ENCODE peak calls at places on chromosomes 6 and 20, in ten cellular contexts. One of them, this sample, is unnamed.

GRCh38 chr20:49979030-49979832 is 3.5 kb upstream of the SNAI1 start:
- DNase-seq in HFFc6: no peak
- DNase-seq in activated CD4-positive, alpha-beta T cell treated with anti-CD3 and anti-CD28 coated beads, Interleukin-2, amount 50 U/mL, for 24 hours: peak; percentile 60
- DNase-seq in fibroblast of the aortic adventitia: peak; percentile 13
- DNase-seq in non-pigmented ciliary epithelial cell: no peak
- DNase-seq in ELR: peak; percentile 60
- DNase-seq in tibial artery: peak; percentile 68
- DNase-seq in G401: peak; percentile 23
- DNase-seq in stomach: peak; percentile 59
- DNase-seq in lung: peak; percentile 48
- DNase-seq in this sample: peak; percentile 49

GRCh38 chr20:479487-479886 is 17.2 kb upstream of the TBC1D20 start:
- DNase-seq in G401: no peak
- DNase-seq in fibroblast of the aortic adventitia: peak; percentile 52
- DNase-seq in stomach: no peak
- DNase-seq in non-pigmented ciliary epithelial cell: no peak
- DNase-seq in ELR: no peak
- DNase-seq in HFFc6: no peak
- DNase-seq in tibial artery: no peak
- DNase-seq in lung: no peak
- DNase-seq in activated CD4-positive, alpha-beta T cell treated with anti-CD3 and anti-CD28 coated beads, Interleukin-2, amount 50 U/mL, for 24 hours: no peak
- DNase-seq in this sample: no peak

GRCh38 chr6:106519460-106520394 is 109.6 kb downstream of the RTN4IP1 start:
- DNase-seq in lung: no peak
- DNase-seq in tibial artery: no peak
- DNase-seq in ELR: peak; percentile 96
- DNase-seq in stomach: peak; percentile 50
- DNase-seq in non-pigmented ciliary epithelial cell: peak; percentile 73
- DNase-seq in fibroblast of the aortic adventitia: peak; percentile 87
- DNase-seq in HFFc6: peak; percentile 91
- DNase-seq in G401: no peak
- DNase-seq in activated CD4-positive, alpha-beta T cell treated with anti-CD3 and anti-CD28 coated beads, Interleukin-2, amount 50 U/mL, for 24 hours: peak; percentile 52
- DNase-seq in this sample: no peak

GRCh38 chr6:6751197-6751596 is 162.7 kb downstream of the LY86 start:
- DNase-seq in stomach: no peak
- DNase-seq in fibroblast of the aortic adventitia: no peak
- DNase-seq in G401: no peak
- DNase-seq in non-pigmented ciliary epithelial cell: no peak
- DNase-seq in ELR: no peak
- DNase-seq in lung: no peak
- DNase-seq in HFFc6: no peak
- DNase-seq in activated CD4-positive, alpha-beta T cell treated with anti-CD3 and anti-CD28 coated beads, Interleukin-2, amount 50 U/mL, for 24 hours: no peak
- DNase-seq in tibial artery: no peak
- DNase-seq in this sample: no peak

GRCh38 chr6:21560249-21560648 is 33.3 kb upstream of the SOX4 start:
- DNase-seq in lung: no peak
- DNase-seq in fibroblast of the aortic adventitia: no peak
- DNase-seq in tibial artery: no peak
- DNase-seq in non-pigmented ciliary epithelial cell: no peak
- DNase-seq in activated CD4-positive, alpha-beta T cell treated with anti-CD3 and anti-CD28 coated beads, Interleukin-2, amount 50 U/mL, for 24 hours: no peak
- DNase-seq in HFFc6: no peak
- DNase-seq in G401: no peak
- DNase-seq in ELR: no peak
- DNase-seq in stomach: no peak
- DNase-seq in this sample: no peak

GRCh38 chr6:47360388-47360787 is 50.7 kb upstream of the TNFRSF21 start:
- DNase-seq in stomach: no peak
- DNase-seq in fibroblast of the aortic adventitia: no peak
- DNase-seq in tibial artery: no peak
- DNase-seq in non-pigmented ciliary epithelial cell: no peak
- DNase-seq in ELR: no peak
- DNase-seq in activated CD4-positive, alpha-beta T cell treated with anti-CD3 and anti-CD28 coated beads, Interleukin-2, amount 50 U/mL, for 24 hours: no peak
- DNase-seq in G401: no peak
- DNase-seq in lung: no peak
- DNase-seq in HFFc6: no peak
- DNase-seq in this sample: no peak

GRCh38 chr20:25705830-25706351 is 9.2 kb upstream of the ZNF337 start:
- DNase-seq in G401: no peak
- DNase-seq in fibroblast of the aortic adventitia: no peak
- DNase-seq in tibial artery: no peak
- DNase-seq in lung: no peak
- DNase-seq in non-pigmented ciliary epithelial cell: no peak
- DNase-seq in ELR: no peak
- DNase-seq in stomach: no peak
- DNase-seq in HFFc6: no peak
- DNase-seq in activated CD4-positive, alpha-beta T cell treated with anti-CD3 and anti-CD28 coated beads, Interleukin-2, amount 50 U/mL, for 24 hours: no peak
- DNase-seq in this sample: no peak

GRCh38 chr6:139711714-139712585 is 337.5 kb upstream of the CITED2 start:
- DNase-seq in non-pigmented ciliary epithelial cell: peak; percentile 32
- DNase-seq in activated CD4-positive, alpha-beta T cell treated with anti-CD3 and anti-CD28 coated beads, Interleukin-2, amount 50 U/mL, for 24 hours: no peak
- DNase-seq in stomach: no peak
- DNase-seq in G401: no peak
- DNase-seq in tibial artery: no peak
- DNase-seq in fibroblast of the aortic adventitia: peak; percentile 72
- DNase-seq in lung: no peak
- DNase-seq in ELR: peak; percentile 86
- DNase-seq in HFFc6: peak; percentile 50
- DNase-seq in this sample: no peak

GRCh38 chr20:17678295-17678694 is 3.7 kb downstream of the RRBP1 start:
- DNase-seq in HFFc6: no peak
- DNase-seq in activated CD4-positive, alpha-beta T cell treated with anti-CD3 and anti-CD28 coated beads, Interleukin-2, amount 50 U/mL, for 24 hours: no peak
- DNase-seq in fibroblast of the aortic adventitia: no peak
- DNase-seq in lung: no peak
- DNase-seq in tibial artery: no peak
- DNase-seq in G401: no peak
- DNase-seq in ELR: no peak
- DNase-seq in non-pigmented ciliary epithelial cell: no peak
- DNase-seq in stomach: no peak
- DNase-seq in this sample: no peak

GRCh38 chr6:157323114-157323923 is at the start of gene TMEM242:
- DNase-seq in fibroblast of the aortic adventitia: peak; percentile 95
- DNase-seq in tibial artery: peak; percentile 93
- DNase-seq in stomach: peak; percentile 93
- DNase-seq in non-pigmented ciliary epithelial cell: peak; percentile 56
- DNase-seq in ELR: peak; percentile 95
- DNase-seq in HFFc6: peak; percentile 90
- DNase-seq in activated CD4-positive, alpha-beta T cell treated with anti-CD3 and anti-CD28 coated beads, Interleukin-2, amount 50 U/mL, for 24 hours: peak; percentile 91
- DNase-seq in G401: peak; percentile 90
- DNase-seq in lung: peak; percentile 92
- DNase-seq in this sample: peak; percentile 92

GRCh38 chr6:41780623-41781301 is at the start of gene PRICKLE4:
- DNase-seq in lung: peak; percentile 75
- DNase-seq in non-pigmented ciliary epithelial cell: no peak
- DNase-seq in HFFc6: no peak
- DNase-seq in activated CD4-positive, alpha-beta T cell treated with anti-CD3 and anti-CD28 coated beads, Interleukin-2, amount 50 U/mL, for 24 hours: no peak
- DNase-seq in G401: peak; percentile 57
- DNase-seq in fibroblast of the aortic adventitia: peak; percentile 43
- DNase-seq in stomach: peak; percentile 81
- DNase-seq in ELR: peak; percentile 40
- DNase-seq in tibial artery: peak; percentile 72
- DNase-seq in this sample: peak; percentile 53

GRCh38 chr6:99736302-99736701 is 129.7 kb downstream of the PRDM13 start:
- DNase-seq in non-pigmented ciliary epithelial cell: no peak
- DNase-seq in G401: peak; percentile 62
- DNase-seq in tibial artery: no peak
- DNase-seq in activated CD4-positive, alpha-beta T cell treated with anti-CD3 and anti-CD28 coated beads, Interleukin-2, amount 50 U/mL, for 24 hours: no peak
- DNase-seq in HFFc6: no peak
- DNase-seq in ELR: no peak
- DNase-seq in fibroblast of the aortic adventitia: no peak
- DNase-seq in stomach: no peak
- DNase-seq in lung: no peak
- DNase-seq in this sample: peak; percentile 54

GRCh38 chr6:165091121-165091785 is 218.2 kb downstream of the C6orf118 start:
- DNase-seq in stomach: no peak
- DNase-seq in non-pigmented ciliary epithelial cell: no peak
- DNase-seq in tibial artery: no peak
- DNase-seq in lung: no peak
- DNase-seq in G401: no peak
- DNase-seq in fibroblast of the aortic adventitia: no peak
- DNase-seq in activated CD4-positive, alpha-beta T cell treated with anti-CD3 and anti-CD28 coated beads, Interleukin-2, amount 50 U/mL, for 24 hours: no peak
- DNase-seq in ELR: no peak
- DNase-seq in HFFc6: no peak
- DNase-seq in this sample: no peak

GRCh38 chr20:61884571-61885389 is 180.9 kb downstream of the TAF4 start:
- DNase-seq in HFFc6: no peak
- DNase-seq in lung: no peak
- DNase-seq in ELR: no peak
- DNase-seq in G401: no peak
- DNase-seq in non-pigmented ciliary epithelial cell: no peak
- DNase-seq in fibroblast of the aortic adventitia: no peak
- DNase-seq in activated CD4-positive, alpha-beta T cell treated with anti-CD3 and anti-CD28 coated beads, Interleukin-2, amount 50 U/mL, for 24 hours: no peak
- DNase-seq in stomach: no peak
- DNase-seq in tibial artery: no peak
- DNase-seq in this sample: no peak

GRCh38 chr6:56524891-56525703 is 117.6 kb downstream of the DST start:
- DNase-seq in stomach: no peak
- DNase-seq in HFFc6: peak; percentile 99
- DNase-seq in activated CD4-positive, alpha-beta T cell treated with anti-CD3 and anti-CD28 coated beads, Interleukin-2, amount 50 U/mL, for 24 hours: no peak
- DNase-seq in ELR: peak; percentile 85
- DNase-seq in lung: no peak
- DNase-seq in G401: no peak
- DNase-seq in fibroblast of the aortic adventitia: peak; percentile 95
- DNase-seq in non-pigmented ciliary epithelial cell: peak; percentile 48
- DNase-seq in tibial artery: no peak
- DNase-seq in this sample: no peak

GRCh38 chr6:32082951-32083350 is 26.2 kb downstream of the TNXB start:
- DNase-seq in G401: no peak
- DNase-seq in lung: peak; percentile 45
- DNase-seq in HFFc6: peak; percentile 85
- DNase-seq in stomach: no peak
- DNase-seq in activated CD4-positive, alpha-beta T cell treated with anti-CD3 and anti-CD28 coated beads, Interleukin-2, amount 50 U/mL, for 24 hours: no peak
- DNase-seq in non-pigmented ciliary epithelial cell: no peak
- DNase-seq in ELR: peak; percentile 97
- DNase-seq in fibroblast of the aortic adventitia: peak; percentile 96
- DNase-seq in tibial artery: peak; percentile 90
- DNase-seq in this sample: no peak

GRCh38 chr6:170176621-170177382 is 114.1 kb downstream of the DLL1 start:
- DNase-seq in lung: no peak
- DNase-seq in activated CD4-positive, alpha-beta T cell treated with anti-CD3 and anti-CD28 coated beads, Interleukin-2, amount 50 U/mL, for 24 hours: no peak
- DNase-seq in tibial artery: no peak
- DNase-seq in stomach: no peak
- DNase-seq in non-pigmented ciliary epithelial cell: no peak
- DNase-seq in G401: peak; percentile 16
- DNase-seq in ELR: peak; percentile 6
- DNase-seq in fibroblast of the aortic adventitia: no peak
- DNase-seq in HFFc6: no peak
- DNase-seq in this sample: no peak

GRCh38 chr6:40411881-40412280 is 175.3 kb downstream of the LRFN2 start:
- DNase-seq in stomach: no peak
- DNase-seq in lung: no peak
- DNase-seq in G401: no peak
- DNase-seq in ELR: no peak
- DNase-seq in activated CD4-positive, alpha-beta T cell treated with anti-CD3 and anti-CD28 coated beads, Interleukin-2, amount 50 U/mL, for 24 hours: no peak
- DNase-seq in tibial artery: no peak
- DNase-seq in HFFc6: no peak
- DNase-seq in non-pigmented ciliary epithelial cell: no peak
- DNase-seq in fibroblast of the aortic adventitia: no peak
- DNase-seq in this sample: no peak

GRCh38 chr20:24337074-24337473 is 132.4 kb upstream of the SYNDIG1 start:
- DNase-seq in activated CD4-positive, alpha-beta T cell treated with anti-CD3 and anti-CD28 coated beads, Interleukin-2, amount 50 U/mL, for 24 hours: no peak
- DNase-seq in ELR: peak; percentile 97
- DNase-seq in G401: no peak
- DNase-seq in non-pigmented ciliary epithelial cell: peak; percentile 53
- DNase-seq in stomach: no peak
- DNase-seq in tibial artery: no peak
- DNase-seq in fibroblast of the aortic adventitia: peak; percentile 10
- DNase-seq in lung: no peak
- DNase-seq in HFFc6: peak; percentile 94
- DNase-seq in this sample: no peak

GRCh38 chr6:95519228-95520037 is 57.9 kb upstream of the MANEA start:
- DNase-seq in activated CD4-positive, alpha-beta T cell treated with anti-CD3 and anti-CD28 coated beads, Interleukin-2, amount 50 U/mL, for 24 hours: no peak
- DNase-seq in fibroblast of the aortic adventitia: no peak
- DNase-seq in ELR: no peak
- DNase-seq in G401: no peak
- DNase-seq in non-pigmented ciliary epithelial cell: no peak
- DNase-seq in tibial artery: no peak
- DNase-seq in stomach: no peak
- DNase-seq in lung: no peak
- DNase-seq in HFFc6: no peak
- DNase-seq in this sample: no peak

GRCh38 chr20:24039196-24039595 is 50.6 kb upstream of the GGTLC1 start:
- DNase-seq in activated CD4-positive, alpha-beta T cell treated with anti-CD3 and anti-CD28 coated beads, Interleukin-2, amount 50 U/mL, for 24 hours: no peak
- DNase-seq in G401: no peak
- DNase-seq in stomach: no peak
- DNase-seq in lung: no peak
- DNase-seq in fibroblast of the aortic adventitia: no peak
- DNase-seq in HFFc6: no peak
- DNase-seq in tibial artery: no peak
- DNase-seq in ELR: no peak
- DNase-seq in non-pigmented ciliary epithelial cell: no peak
- DNase-seq in this sample: no peak

GRCh38 chr6:91098006-91098405 is 511.1 kb upstream of the MAP3K7 start:
- DNase-seq in non-pigmented ciliary epithelial cell: no peak
- DNase-seq in HFFc6: no peak
- DNase-seq in lung: no peak
- DNase-seq in G401: no peak
- DNase-seq in ELR: no peak
- DNase-seq in activated CD4-positive, alpha-beta T cell treated with anti-CD3 and anti-CD28 coated beads, Interleukin-2, amount 50 U/mL, for 24 hours: no peak
- DNase-seq in tibial artery: no peak
- DNase-seq in fibroblast of the aortic adventitia: no peak
- DNase-seq in stomach: no peak
- DNase-seq in this sample: no peak

GRCh38 chr20:35129647-35130069 is 17.5 kb downstream of the EDEM2 start:
- DNase-seq in stomach: no peak
- DNase-seq in activated CD4-positive, alpha-beta T cell treated with anti-CD3 and anti-CD28 coated beads, Interleukin-2, amount 50 U/mL, for 24 hours: no peak
- DNase-seq in lung: no peak
- DNase-seq in HFFc6: peak; percentile 32
- DNase-seq in fibroblast of the aortic adventitia: peak; percentile 38
- DNase-seq in non-pigmented ciliary epithelial cell: no peak
- DNase-seq in tibial artery: no peak
- DNase-seq in ELR: peak; percentile 75
- DNase-seq in G401: no peak
- DNase-seq in this sample: no peak

GRCh38 chr20:2865630-2866029 is 7.7 kb upstream of the PTPRA start:
- DNase-seq in HFFc6: no peak
- DNase-seq in fibroblast of the aortic adventitia: no peak
- DNase-seq in activated CD4-positive, alpha-beta T cell treated with anti-CD3 and anti-CD28 coated beads, Interleukin-2, amount 50 U/mL, for 24 hours: no peak
- DNase-seq in non-pigmented ciliary epithelial cell: no peak
- DNase-seq in tibial artery: no peak
- DNase-seq in ELR: no peak
- DNase-seq in lung: no peak
- DNase-seq in G401: no peak
- DNase-seq in stomach: no peak
- DNase-seq in this sample: no peak

GRCh38 chr20:8162610-8163009 is 30.5 kb downstream of the PLCB1 start:
- DNase-seq in tibial artery: no peak
- DNase-seq in activated CD4-positive, alpha-beta T cell treated with anti-CD3 and anti-CD28 coated beads, Interleukin-2, amount 50 U/mL, for 24 hours: no peak
- DNase-seq in fibroblast of the aortic adventitia: no peak
- DNase-seq in HFFc6: no peak
- DNase-seq in ELR: no peak
- DNase-seq in non-pigmented ciliary epithelial cell: no peak
- DNase-seq in stomach: no peak
- DNase-seq in lung: no peak
- DNase-seq in G401: no peak
- DNase-seq in this sample: no peak

GRCh38 chr6:128252293-128253176 is 267.9 kb downstream of the PTPRK start:
- DNase-seq in non-pigmented ciliary epithelial cell: no peak
- DNase-seq in fibroblast of the aortic adventitia: no peak
- DNase-seq in activated CD4-positive, alpha-beta T cell treated with anti-CD3 and anti-CD28 coated beads, Interleukin-2, amount 50 U/mL, for 24 hours: no peak
- DNase-seq in ELR: no peak
- DNase-seq in stomach: no peak
- DNase-seq in lung: no peak
- DNase-seq in tibial artery: no peak
- DNase-seq in HFFc6: no peak
- DNase-seq in G401: no peak
- DNase-seq in this sample: no peak

This sample was measured in cerebellar cortex.